ENCODE peak calls at places on chromosomes 11 and 22, in ten cellular contexts. Z is cardiac muscle cell; S is MM.1S; L is neuronal stem cell; K is breast epithelium; I is brain microvascular endothelial cell; H is mammary epithelial cell; F is suprapubic skin; N is WERI-Rb-1; T is CD4-positive, alpha-beta T cell. M is an unnamed sample.

GRCh38 chr22:29328566-29329500 is 13.3 kb upstream of the RASL10A start:
- DNase-seq in Z (no peak), S (no peak), L (no peak), K (no peak), I (no peak), H (no peak), F (no peak), N (no peak), T (no peak), M (no peak)

GRCh38 chr22:26589367-26589844 is 526 bp downstream of the TPST2 start:
- DNase-seq in Z (peak), S (no peak), L (peak), K (no peak), I (no peak), H (no peak), F (no peak), N (no peak), T (peak), M (no peak)

GRCh38 chr11:119461250-119461963 is 38.4 kb upstream of the THY1 start:
- DNase-seq in Z (no peak), S (no peak), L (no peak), K (no peak), I (no peak), H (peak), F (peak), N (no peak), T (no peak), M (no peak)

GRCh38 chr22:35842954-35843353 is 125.3 kb downstream of the APOL5 start:
- DNase-seq in Z (peak), S (peak), L (no peak), K (no peak), I (peak), H (peak), F (no peak), N (peak), T (no peak), M (peak)

GRCh38 chr11:86931965-86932332 is 23.2 kb downstream of the FZD4 start:
- DNase-seq in Z (peak), S (no peak), L (no peak), K (no peak), I (peak), H (peak), F (no peak), N (no peak), T (no peak), M (peak)

GRCh38 chr22:27407369-27407985 is 394.1 kb downstream of the MN1 start:
- DNase-seq in Z (no peak), S (no peak), L (no peak), K (no peak), I (no peak), H (no peak), F (no peak), N (no peak), T (no peak), M (no peak)

GRCh38 chr11:81585534-81585933 is 1148.1 kb downstream of the FAM181B start:
- DNase-seq in Z (no peak), S (no peak), L (no peak), K (no peak), I (no peak), H (no peak), F (no peak), N (no peak), T (no peak), M (no peak)

GRCh38 chr22:41687901-41688364 is 734 bp downstream of the SNU13 start:
- DNase-seq in Z (peak), S (peak), L (no peak), K (no peak), I (no peak), H (peak), F (no peak), N (no peak), T (no peak), M (peak)

GRCh38 chr11:6326303-6326702 is 6.0 kb upstream of the CAVIN3 start:
- DNase-seq in Z (no peak), S (no peak), L (no peak), K (no peak), I (no peak), H (no peak), F (no peak), N (no peak), T (no peak), M (no peak)

GRCh38 chr11:34154059-34154875 is 48.8 kb downstream of the NAT10 start:
- DNase-seq in Z (no peak), S (no peak), L (no peak), K (no peak), I (no peak), H (no peak), F (no peak), N (no peak), T (no peak), M (no peak)

GRCh38 chr11:67120881-67121710 is 2.0 kb downstream of the KDM2A start:
- DNase-seq in Z (peak), S (peak), L (no peak), K (no peak), I (peak), H (peak), F (peak), N (no peak), T (no peak), M (peak)

GRCh38 chr11:1888811-1889526 is 2.7 kb downstream of the PRR33 start:
- DNase-seq in Z (no peak), S (no peak), L (no peak), K (no peak), I (no peak), H (no peak), F (no peak), N (no peak), T (peak), M (no peak)

GRCh38 chr11:81207421-81208054 is 1526.1 kb downstream of the FAM181B start:
- DNase-seq in Z (no peak), S (no peak), L (no peak), K (no peak), I (no peak), H (no peak), F (no peak), N (no peak), T (no peak), M (no peak)

GRCh38 chr22:17222503-17222902 is 3.3 kb upstream of the ADA2 start:
- DNase-seq in Z (no peak), S (no peak), L (no peak), K (no peak), I (no peak), H (no peak), F (no peak), N (no peak), T (no peak), M (no peak)

GRCh38 chr11:76596652-76597051 is 73.9 kb downstream of the LRRC32 start:
- DNase-seq in Z (no peak), S (no peak), L (no peak), K (peak), I (no peak), H (no peak), F (no peak), N (no peak), T (no peak), M (no peak)

GRCh38 chr11:47442514-47442913 is 6.4 kb downstream of the RAPSN start:
- DNase-seq in Z (no peak), S (no peak), L (no peak), K (no peak), I (no peak), H (no peak), F (no peak), N (no peak), T (no peak), M (no peak)

GRCh38 chr11:115808351-115808940 is 304.2 kb upstream of the CADM1 start:
- DNase-seq in Z (no peak), S (no peak), L (no peak), K (no peak), I (no peak), H (no peak), F (no peak), N (no peak), T (no peak), M (no peak)

GRCh38 chr11:88367310-88367709 is 29.8 kb upstream of the CTSC start:
- DNase-seq in Z (no peak), S (no peak), L (no peak), K (no peak), I (no peak), H (no peak), F (no peak), N (no peak), T (no peak), M (no peak)

GRCh38 chr11:104076455-104076854 is 40.0 kb downstream of the DDI1 start:
- DNase-seq in Z (no peak), S (no peak), L (no peak), K (no peak), I (no peak), H (peak), F (no peak), N (no peak), T (no peak), M (peak)

DNA sequence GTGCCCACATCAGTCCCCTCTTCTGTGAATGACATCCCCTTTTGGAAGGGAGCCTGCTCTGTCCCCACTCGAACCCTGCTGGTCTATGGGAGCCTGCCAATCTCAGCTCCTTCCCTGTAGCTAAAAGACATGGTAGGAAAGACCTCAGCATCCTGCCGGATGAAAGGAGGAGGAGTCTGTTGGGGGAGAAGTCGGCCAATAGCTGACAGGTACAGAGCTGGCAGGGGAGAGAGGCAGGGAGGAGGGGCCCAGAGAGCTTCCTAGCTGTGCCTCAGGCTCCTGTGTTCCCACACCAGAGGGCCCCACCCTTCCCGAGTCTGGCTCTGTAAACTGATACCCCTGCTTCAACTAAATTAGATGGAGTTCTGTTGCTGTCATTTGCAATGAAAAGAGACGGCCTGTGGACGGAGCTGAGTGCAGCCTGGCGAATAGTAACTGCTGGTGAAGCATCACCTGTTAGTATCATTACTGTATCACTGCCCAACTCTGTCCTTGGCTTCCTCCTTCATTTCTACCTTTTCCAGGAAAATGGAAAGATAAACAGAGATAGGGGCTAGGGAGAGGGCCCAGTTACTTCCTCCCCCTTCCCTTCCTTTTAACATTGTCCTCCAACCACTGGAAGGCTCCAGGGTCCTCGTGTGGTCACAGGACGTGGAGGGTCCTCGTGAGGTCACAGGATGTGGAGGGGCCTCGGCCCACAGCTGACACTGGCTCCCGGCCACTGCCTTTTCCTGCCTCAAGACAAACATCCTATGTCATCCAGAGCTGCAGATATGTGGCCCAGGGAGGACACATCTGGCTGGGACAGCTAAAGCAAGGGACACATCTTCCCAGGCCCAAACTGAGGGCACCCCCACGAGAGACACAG is 15.1 kb downstream of the FXYD6 start:
- DNase-seq in Z (no peak), S (no peak), L (peak), K (no peak), I (no peak), H (no peak), F (no peak), N (peak), T (no peak), M (no peak)
- H3K27ac ChIP-seq in Z (peak), S (no peak), L (no peak), K (no peak), I (no peak), H (no peak), F (no peak), N (no peak), T (no peak), M (no peak)

DNA sequence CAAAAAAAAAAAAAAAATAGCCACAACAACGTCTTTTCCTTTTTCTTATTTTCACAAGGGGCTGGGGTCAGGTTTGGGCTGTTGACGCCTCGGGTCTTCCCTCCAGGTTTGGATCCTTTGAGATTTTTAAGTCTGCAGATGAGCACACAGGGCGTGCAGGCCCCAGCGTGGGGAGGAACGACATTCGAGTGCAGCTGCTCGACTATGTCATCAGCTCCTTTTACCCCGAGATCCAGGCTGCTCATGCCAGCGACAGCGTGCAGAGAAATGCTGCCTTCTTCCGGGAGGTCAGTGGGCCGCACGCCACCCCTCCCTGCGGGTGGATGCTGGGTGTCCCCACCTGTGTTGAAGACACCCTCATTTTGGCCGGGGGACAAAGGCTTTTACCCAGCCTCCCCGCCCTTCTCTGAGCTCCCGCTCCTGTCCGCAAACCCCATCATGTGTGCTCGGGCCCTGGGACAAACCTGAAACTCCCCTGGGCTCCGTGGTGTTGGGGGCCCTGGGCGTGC is 7.7 kb downstream of the SELENOO start:
- DNase-seq in Z (no peak), S (no peak), L (no peak), K (no peak), I (no peak), H (no peak), F (no peak), N (no peak), T (no peak), M (no peak)
- H3K27ac ChIP-seq in Z (no peak), S (no peak), L (no peak), K (no peak), I (no peak), H (no peak), F (no peak), N (no peak), T (no peak), M (no peak)

GRCh38 chr22:46652930-46653331 is 32.7 kb downstream of the GRAMD4 start:
- DNase-seq in Z (peak), S (no peak), L (no peak), K (no peak), I (peak), H (no peak), F (no peak), N (no peak), T (no peak), M (no peak)

GRCh38 chr22:46649176-46650077 is 29.2 kb downstream of the GRAMD4 start:
- DNase-seq in Z (peak), S (no peak), L (no peak), K (no peak), I (peak), H (no peak), F (no peak), N (no peak), T (no peak), M (no peak)

GRCh38 chr22:46652081-46652929 is 32.1 kb downstream of the GRAMD4 start:
- DNase-seq in Z (peak), S (no peak), L (no peak), K (no peak), I (peak), H (no peak), F (no peak), N (no peak), T (no peak), M (no peak)

GRCh38 chr22:46651316-46651715 is 31.1 kb downstream of the GRAMD4 start:
- DNase-seq in Z (no peak), S (no peak), L (no peak), K (no peak), I (no peak), H (no peak), F (no peak), N (no peak), T (no peak), M (no peak)

DNA sequence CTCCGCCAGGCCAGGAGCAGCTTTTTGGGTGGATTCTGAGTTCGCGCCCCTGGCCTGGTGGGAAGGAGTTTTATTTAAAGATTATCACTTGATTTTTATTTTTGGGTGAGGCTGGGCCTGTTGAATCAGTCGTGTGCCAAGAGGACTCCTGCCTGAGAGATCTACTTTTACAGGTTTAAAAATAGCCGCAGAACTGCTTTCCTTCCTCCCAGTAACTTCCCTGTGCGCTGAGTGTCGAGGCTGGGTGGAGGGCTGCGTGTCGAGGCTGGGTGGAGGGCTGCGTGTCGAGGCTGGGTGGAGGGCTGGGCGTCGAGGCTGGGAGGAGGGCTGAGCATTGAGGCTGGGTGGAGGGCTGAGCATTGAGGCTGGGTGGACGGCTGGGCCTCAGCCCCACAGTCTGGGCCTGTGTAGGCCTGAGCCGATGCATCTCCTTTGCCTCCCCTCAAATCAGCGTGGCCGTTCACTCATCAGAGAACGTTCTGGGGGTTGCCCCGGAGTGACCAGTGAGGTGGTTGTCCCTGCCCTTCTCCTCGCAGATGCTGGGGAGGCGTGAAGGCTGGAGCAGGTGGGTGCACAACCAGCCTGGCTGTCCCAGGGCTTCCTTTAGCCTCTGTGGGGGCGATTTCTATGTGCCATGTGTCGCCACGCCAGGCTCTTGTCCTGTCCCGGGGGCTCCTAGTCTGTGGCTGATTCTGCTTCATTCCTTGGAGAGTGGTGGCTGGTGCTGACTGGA is 30.1 kb downstream of the GRAMD4 start:
- DNase-seq in Z (no peak), S (no peak), L (no peak), K (no peak), I (no peak), H (no peak), F (no peak), N (no peak), T (no peak), M (no peak)
- H3K27ac ChIP-seq in Z (peak), S (no peak), L (no peak), K (no peak), I (no peak), H (no peak), F (peak), N (no peak), T (no peak), M (no peak)

GRCh38 chr22:24059793-24060192 is 48.7 kb downstream of the CABIN1 start:
- DNase-seq in Z (no peak), S (no peak), L (no peak), K (no peak), I (no peak), H (no peak), F (no peak), N (no peak), T (no peak), M (no peak)
- H3K27ac ChIP-seq in Z (no peak), S (no peak), L (no peak), K (peak), I (peak), H (no peak), F (peak), N (no peak), T (no peak), M (no peak)

GRCh38 chr11:122686106-122686505 is 30.6 kb downstream of the UBASH3B start:
- DNase-seq in Z (no peak), S (no peak), L (no peak), K (no peak), I (no peak), H (no peak), F (no peak), N (no peak), T (no peak), M (no peak)
- H3K27ac ChIP-seq in Z (no peak), S (no peak), L (no peak), K (no peak), I (no peak), H (no peak), F (no peak), N (no peak), T (no peak), M (no peak)

GRCh38 chr11:94183251-94183885 is 54.7 kb downstream of the PANX1 start:
- DNase-seq in Z (no peak), S (no peak), L (no peak), K (no peak), I (no peak), H (no peak), F (no peak), N (no peak), T (no peak), M (no peak)

GRCh38 chr11:94179696-94180095 is 51.1 kb downstream of the PANX1 start:
- DNase-seq in Z (no peak), S (no peak), L (no peak), K (no peak), I (no peak), H (no peak), F (no peak), N (no peak), T (no peak), M (no peak)

GRCh38 chr11:94175545-94175944 is 46.9 kb downstream of the PANX1 start:
- DNase-seq in Z (peak), S (no peak), L (no peak), K (no peak), I (peak), H (peak), F (no peak), N (no peak), T (no peak), M (peak)

GRCh38 chr11:94181943-94182342 is 53.3 kb downstream of the PANX1 start:
- DNase-seq in Z (no peak), S (no peak), L (no peak), K (no peak), I (no peak), H (no peak), F (no peak), N (no peak), T (no peak), M (no peak)

DNA sequence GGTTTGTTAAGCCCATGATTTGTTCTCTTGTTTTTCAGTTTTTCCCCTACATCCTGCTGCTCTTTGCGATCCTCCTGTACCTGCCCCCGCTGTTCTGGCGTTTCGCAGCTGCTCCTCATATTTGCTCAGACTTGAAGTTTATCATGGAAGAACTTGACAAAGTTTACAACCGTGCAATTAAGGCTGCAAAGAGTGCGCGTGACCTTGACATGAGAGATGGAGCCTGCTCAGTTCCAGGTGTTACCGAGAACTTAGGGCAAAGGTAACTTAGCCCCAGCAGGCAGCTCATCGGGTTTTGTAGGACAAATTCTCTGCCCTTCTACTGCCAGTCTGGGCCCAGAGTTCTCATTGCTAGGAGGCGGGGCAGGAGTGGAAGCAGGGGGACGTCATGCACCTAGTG is 49.7 kb downstream of the PANX1 start:
- DNase-seq in Z (no peak), S (no peak), L (no peak), K (no peak), I (no peak), H (no peak), F (no peak), N (no peak), T (no peak), M (no peak)
- H3K27ac ChIP-seq in Z (no peak), S (no peak), L (no peak), K (no peak), I (no peak), H (no peak), F (no peak), N (no peak), T (no peak), M (no peak)

DNA sequence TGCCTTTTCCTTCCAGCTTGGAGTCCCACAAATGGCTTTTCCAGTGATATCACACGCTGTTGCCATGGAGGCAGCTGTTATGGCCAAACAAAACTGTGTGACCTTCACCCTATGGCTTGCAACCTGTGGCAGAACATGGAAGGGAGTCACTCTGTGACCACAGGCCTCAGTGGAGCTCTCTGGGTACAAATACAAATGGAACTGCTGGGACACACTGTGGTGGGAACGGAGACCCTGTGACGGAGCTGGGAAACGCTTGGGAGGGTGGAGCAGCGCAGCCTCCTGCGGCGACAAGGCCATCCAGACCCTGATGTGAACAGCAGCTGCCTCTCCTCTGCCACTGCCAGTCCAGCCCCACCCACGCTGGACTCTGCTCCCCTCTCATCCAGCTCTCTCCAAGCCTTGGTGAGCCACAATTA is 162.5 kb downstream of the ETS1 start:
- DNase-seq in Z (peak), S (no peak), L (no peak), K (no peak), I (peak), H (no peak), F (no peak), N (no peak), T (no peak), M (no peak)
- H3K27ac ChIP-seq in Z (peak), S (no peak), L (no peak), K (no peak), I (no peak), H (no peak), F (peak), N (no peak), T (no peak), M (no peak)

GRCh38 chr11:132719684-132720083 is 812.6 kb downstream of the OPCML start:
- DNase-seq in Z (no peak), S (peak), L (no peak), K (no peak), I (no peak), H (no peak), F (no peak), N (no peak), T (no peak), M (no peak)
- H3K27ac ChIP-seq in Z (no peak), S (peak), L (no peak), K (no peak), I (no peak), H (no peak), F (no peak), N (no peak), T (no peak), M (no peak)

GRCh38 chr22:43288807-43289417 is 54.3 kb downstream of the SCUBE1 start:
- DNase-seq in Z (no peak), S (no peak), L (no peak), K (no peak), I (no peak), H (no peak), F (no peak), N (no peak), T (no peak), M (no peak)
- H3K27ac ChIP-seq in Z (no peak), S (no peak), L (no peak), K (peak), I (no peak), H (no peak), F (no peak), N (no peak), T (no peak), M (no peak)